ENCODE peak calls at places on chromosomes 7 and 10, in six cellular contexts. One of them, this sample, is unnamed.

GRCh38 chr7:36266683-36267082 is 113.6 kb downstream of the EEPD1 start:
- DNase-seq in H9: no peak
- DNase-seq in OCI-LY7: no peak
- DNase-seq in fibroblast of lung: no peak
- DNase-seq in IMR-90: no peak
- DNase-seq in GM23248: no peak
- DNase-seq in this sample: no peak

GRCh38 chr7:124457841-124458240 is 307.8 kb downstream of the GPR37 start:
- DNase-seq in H9: no peak
- DNase-seq in OCI-LY7: no peak
- DNase-seq in fibroblast of lung: peak
- DNase-seq in IMR-90: peak
- DNase-seq in GM23248: no peak
- DNase-seq in this sample: no peak

GRCh38 chr10:34423607-34424325 is 391.3 kb downstream of the PARD3 start:
- DNase-seq in H9: no peak
- DNase-seq in OCI-LY7: no peak
- DNase-seq in fibroblast of lung: no peak
- DNase-seq in IMR-90: no peak
- DNase-seq in GM23248: no peak
- DNase-seq in this sample: no peak

GRCh38 chr10:34537629-34538231 is 277.4 kb downstream of the PARD3 start:
- DNase-seq in H9: no peak
- DNase-seq in OCI-LY7: no peak
- DNase-seq in fibroblast of lung: no peak
- DNase-seq in IMR-90: no peak
- DNase-seq in GM23248: no peak
- DNase-seq in this sample: no peak

GRCh38 chr7:34844401-34844800 is 186.4 kb downstream of the NPSR1 start:
- DNase-seq in H9: no peak
- DNase-seq in OCI-LY7: no peak
- DNase-seq in fibroblast of lung: no peak
- DNase-seq in IMR-90: no peak
- DNase-seq in GM23248: no peak
- DNase-seq in this sample: no peak

GRCh38 chr7:113608786-113609185 is 310.0 kb downstream of the PPP1R3A start:
- DNase-seq in H9: no peak
- DNase-seq in OCI-LY7: no peak
- DNase-seq in fibroblast of lung: peak
- DNase-seq in IMR-90: no peak
- DNase-seq in GM23248: peak
- DNase-seq in this sample: no peak

GRCh38 chr7:50603288-50603687 is 38.1 kb upstream of the DDC start:
- DNase-seq in H9: no peak
- DNase-seq in OCI-LY7: no peak
- DNase-seq in fibroblast of lung: no peak
- DNase-seq in IMR-90: no peak
- DNase-seq in GM23248: no peak
- DNase-seq in this sample: no peak

GRCh38 chr10:104304927-104305326 is 33.3 kb downstream of the ITPRIP start:
- DNase-seq in H9: no peak
- DNase-seq in OCI-LY7: no peak
- DNase-seq in fibroblast of lung: no peak
- DNase-seq in IMR-90: peak
- DNase-seq in GM23248: no peak
- DNase-seq in this sample: no peak

GRCh38 chr10:131464789-131465188 is 153.3 kb upstream of the TCERG1L start:
- DNase-seq in H9: no peak
- DNase-seq in OCI-LY7: no peak
- DNase-seq in fibroblast of lung: no peak
- DNase-seq in IMR-90: no peak
- DNase-seq in GM23248: no peak
- DNase-seq in this sample: no peak

GRCh38 chr7:22563115-22563514 is 63.1 kb upstream of the STEAP1B start:
- DNase-seq in H9: no peak
- DNase-seq in OCI-LY7: peak
- DNase-seq in fibroblast of lung: no peak
- DNase-seq in IMR-90: peak
- DNase-seq in GM23248: no peak
- DNase-seq in this sample: no peak
- H2AFZ ChIP-seq in H9: no peak
- H2AFZ ChIP-seq in OCI-LY7: peak
- H2AFZ ChIP-seq in fibroblast of lung: no peak
- H2AFZ ChIP-seq in IMR-90: peak
- H2AFZ ChIP-seq in GM23248: no peak
- H2AFZ ChIP-seq in this sample: no peak

DNA sequence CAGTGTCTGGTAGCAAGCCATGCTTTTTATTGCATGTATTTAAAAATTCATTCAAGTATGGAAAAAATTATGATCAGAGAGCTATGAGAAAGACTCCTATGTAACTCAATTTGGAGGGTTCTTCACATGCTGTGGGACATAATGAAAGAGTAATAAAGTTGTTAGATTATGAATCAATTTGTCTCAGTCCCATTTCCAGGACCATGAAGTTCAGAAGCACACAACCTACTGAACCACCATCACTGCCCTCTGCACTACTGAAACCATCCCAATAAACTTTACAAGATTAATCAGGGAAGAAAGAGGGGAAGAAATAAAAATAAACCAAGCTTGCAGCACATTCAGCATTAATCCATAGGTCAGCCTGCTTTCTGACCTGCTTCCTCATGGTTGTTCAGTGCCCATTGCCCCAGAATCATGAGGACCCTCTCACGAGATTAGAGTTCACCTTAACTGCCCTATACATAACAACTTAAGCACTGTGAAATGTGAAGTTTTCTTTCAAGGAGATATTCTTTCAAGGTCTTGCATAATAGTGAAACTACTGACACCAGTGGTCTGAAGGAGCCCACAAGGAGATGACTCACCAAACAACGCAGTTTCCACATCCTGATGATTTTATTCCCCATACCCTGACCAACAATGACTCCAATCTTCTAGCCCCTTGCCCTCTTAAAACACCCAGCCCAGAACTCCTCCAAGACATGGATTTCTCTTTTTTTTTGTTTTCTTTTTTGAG is 171.5 kb upstream of the ADCY1 start:
- DNase-seq in H9: no peak
- DNase-seq in OCI-LY7: no peak
- DNase-seq in fibroblast of lung: peak
- DNase-seq in IMR-90: peak
- DNase-seq in GM23248: peak
- DNase-seq in this sample: no peak
- H2AFZ ChIP-seq in H9: no peak
- H2AFZ ChIP-seq in OCI-LY7: no peak
- H2AFZ ChIP-seq in fibroblast of lung: no peak
- H2AFZ ChIP-seq in IMR-90: no peak
- H2AFZ ChIP-seq in GM23248: no peak
- H2AFZ ChIP-seq in this sample: no peak

GRCh38 chr7:116526897-116527296 is 2.1 kb downstream of the CAV1 start:
- DNase-seq in H9: no peak
- DNase-seq in OCI-LY7: no peak
- DNase-seq in fibroblast of lung: no peak
- DNase-seq in IMR-90: no peak
- DNase-seq in GM23248: peak
- DNase-seq in this sample: no peak
- H2AFZ ChIP-seq in H9: no peak
- H2AFZ ChIP-seq in OCI-LY7: no peak
- H2AFZ ChIP-seq in fibroblast of lung: no peak
- H2AFZ ChIP-seq in IMR-90: no peak
- H2AFZ ChIP-seq in GM23248: no peak
- H2AFZ ChIP-seq in this sample: no peak

GRCh38 chr7:54932818-54933543 is 85.8 kb upstream of the EGFR start:
- DNase-seq in H9: peak
- DNase-seq in OCI-LY7: no peak
- DNase-seq in fibroblast of lung: peak
- DNase-seq in IMR-90: peak
- DNase-seq in GM23248: peak
- DNase-seq in this sample: peak
- H2AFZ ChIP-seq in H9: no peak
- H2AFZ ChIP-seq in OCI-LY7: no peak
- H2AFZ ChIP-seq in fibroblast of lung: peak
- H2AFZ ChIP-seq in IMR-90: peak
- H2AFZ ChIP-seq in GM23248: peak
- H2AFZ ChIP-seq in this sample: peak

DNA sequence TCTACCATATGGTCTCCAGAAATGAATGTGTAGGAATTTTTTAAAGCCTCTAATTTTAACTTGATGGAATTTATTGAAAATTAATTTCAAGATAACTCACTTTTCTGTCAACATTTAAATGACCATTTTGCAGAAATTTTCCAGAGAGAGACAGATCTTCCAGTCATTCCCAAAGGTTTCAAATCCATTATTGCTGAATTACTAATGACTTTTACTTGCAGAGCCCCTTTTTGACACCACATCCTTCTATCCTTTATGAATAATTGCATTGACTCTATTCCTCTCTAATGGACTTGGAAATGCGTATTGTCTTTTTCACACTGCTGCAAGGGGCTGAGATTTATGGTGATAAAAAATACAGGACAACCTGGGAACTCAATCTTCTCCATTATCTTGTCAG is 42.7 kb downstream of the CUBN start:
- DNase-seq in H9: no peak
- DNase-seq in OCI-LY7: no peak
- DNase-seq in fibroblast of lung: no peak
- DNase-seq in IMR-90: no peak
- DNase-seq in GM23248: no peak
- DNase-seq in this sample: no peak
- H2AFZ ChIP-seq in H9: no peak
- H2AFZ ChIP-seq in OCI-LY7: no peak
- H2AFZ ChIP-seq in fibroblast of lung: no peak
- H2AFZ ChIP-seq in IMR-90: no peak
- H2AFZ ChIP-seq in GM23248: no peak
- H2AFZ ChIP-seq in this sample: no peak

DNA sequence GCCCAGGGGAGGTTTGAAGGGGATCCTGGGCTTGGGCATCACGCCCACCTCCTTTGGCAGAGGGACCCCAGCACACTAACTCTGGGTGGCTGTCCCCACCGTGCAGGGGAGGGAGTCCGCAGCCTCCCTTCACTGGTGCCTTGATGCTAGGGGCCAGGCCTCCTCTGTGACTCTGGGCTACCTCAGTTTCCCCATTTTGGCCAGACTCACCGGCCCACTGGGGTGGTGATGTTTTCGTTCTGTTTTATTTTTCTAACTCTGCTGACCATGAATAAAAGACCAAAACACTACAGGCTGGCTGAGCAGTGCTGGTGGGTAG is 507 bp upstream of the TRIP6 start:
- DNase-seq in H9: no peak
- DNase-seq in OCI-LY7: no peak
- DNase-seq in fibroblast of lung: no peak
- DNase-seq in IMR-90: no peak
- DNase-seq in GM23248: no peak
- DNase-seq in this sample: no peak
- H2AFZ ChIP-seq in H9: no peak
- H2AFZ ChIP-seq in OCI-LY7: peak
- H2AFZ ChIP-seq in fibroblast of lung: no peak
- H2AFZ ChIP-seq in IMR-90: peak
- H2AFZ ChIP-seq in GM23248: peak
- H2AFZ ChIP-seq in this sample: no peak

GRCh38 chr7:101168412-101169049 is 3.2 kb upstream of the VGF start:
- DNase-seq in H9: peak
- DNase-seq in OCI-LY7: no peak
- DNase-seq in fibroblast of lung: no peak
- DNase-seq in IMR-90: no peak
- DNase-seq in GM23248: no peak
- DNase-seq in this sample: no peak

GRCh38 chr7:101170617-101171441 is 5.5 kb upstream of the VGF start:
- DNase-seq in H9: peak
- DNase-seq in OCI-LY7: no peak
- DNase-seq in fibroblast of lung: no peak
- DNase-seq in IMR-90: no peak
- DNase-seq in GM23248: no peak
- DNase-seq in this sample: no peak

GRCh38 chr7:101171442-101171837 is 6.1 kb upstream of the VGF start:
- DNase-seq in H9: no peak
- DNase-seq in OCI-LY7: no peak
- DNase-seq in fibroblast of lung: no peak
- DNase-seq in IMR-90: no peak
- DNase-seq in GM23248: no peak
- DNase-seq in this sample: no peak

GRCh38 chr7:101169110-101169837 is 3.9 kb upstream of the VGF start:
- DNase-seq in H9: peak
- DNase-seq in OCI-LY7: no peak
- DNase-seq in fibroblast of lung: no peak
- DNase-seq in IMR-90: no peak
- DNase-seq in GM23248: no peak
- DNase-seq in this sample: no peak

DNA sequence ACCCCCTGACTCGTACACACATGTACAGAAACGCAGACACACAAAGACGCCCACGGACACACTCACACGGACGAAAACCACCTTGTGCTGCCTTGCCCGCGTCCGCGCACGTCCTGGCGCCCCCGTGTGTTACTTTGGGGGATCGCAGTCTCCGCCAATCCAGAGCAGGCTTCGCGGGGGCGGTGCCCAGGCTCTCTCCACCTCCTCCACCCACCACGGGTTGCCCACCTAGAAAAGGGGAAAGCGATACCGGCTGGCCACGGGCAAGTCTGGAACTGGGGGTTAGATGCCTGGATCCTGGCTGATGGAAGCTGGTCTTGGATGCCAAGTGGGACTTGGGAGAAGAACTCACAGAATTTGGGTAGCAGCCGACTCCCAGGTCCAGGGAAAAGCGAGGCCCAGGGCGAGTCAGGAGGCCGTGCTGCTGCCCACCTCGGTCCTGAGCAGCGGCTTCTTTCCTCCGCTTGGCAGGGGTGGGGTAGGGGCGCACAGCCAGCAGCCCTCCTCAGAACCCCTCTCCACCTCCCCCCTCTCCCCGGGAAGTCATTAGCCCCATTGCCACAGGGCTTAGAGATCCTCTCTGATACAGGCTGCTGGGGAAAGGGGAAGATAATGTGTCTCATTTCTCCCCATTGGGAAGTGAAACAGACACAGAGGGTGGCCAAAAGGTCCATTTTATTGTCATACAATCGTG is 4.6 kb upstream of the VGF start:
- DNase-seq in H9: peak
- DNase-seq in OCI-LY7: peak
- DNase-seq in fibroblast of lung: peak
- DNase-seq in IMR-90: peak
- DNase-seq in GM23248: peak
- DNase-seq in this sample: no peak
- H2AFZ ChIP-seq in H9: no peak
- H2AFZ ChIP-seq in OCI-LY7: peak
- H2AFZ ChIP-seq in fibroblast of lung: no peak
- H2AFZ ChIP-seq in IMR-90: peak
- H2AFZ ChIP-seq in GM23248: no peak
- H2AFZ ChIP-seq in this sample: no peak